ENCODE peak calls at places on chromosomes 3 and 15, in seven cellular contexts. X, D, F, Q, G, R and Z are unnamed samples.

GRCh38 chr15:97728791-97729190 is 231.7 kb upstream of the ARRDC4 start:
- DNase-seq in X (no peak), Q (no peak), F (no peak), G (no peak), D (no peak), R (no peak), Z (no peak)

GRCh38 chr3:172249039-172249438 is 199.2 kb downstream of the GHSR start:
- DNase-seq in R (no peak), G (no peak), D (peak; percentile 67), X (peak; percentile 56), F (no peak), Q (no peak), Z (no peak)

GRCh38 chr3:75089831-75090230 is 475.4 kb upstream of the CNTN3 start:
- DNase-seq in Q (no peak), D (no peak), F (no peak), G (no peak), X (no peak), R (no peak), Z (no peak)

GRCh38 chr3:134839990-134840389 is 44.9 kb downstream of the EPHB1 start:
- DNase-seq in R (no peak), D (no peak), F (no peak), Q (no peak), X (no peak), G (no peak), Z (no peak)

GRCh38 chr3:25493786-25494185 is 65.7 kb downstream of the RARB start:
- DNase-seq in X (peak; percentile 98), F (peak; percentile 32), R (no peak), D (peak; percentile 89), G (no peak), Q (no peak), Z (no peak)

GRCh38 chr15:91338763-91339162 is 238.7 kb downstream of the SV2B start:
- DNase-seq in D (peak; percentile 21), Q (no peak), G (peak; percentile 54), X (peak; percentile 5), F (no peak), R (no peak), Z (no peak)

GRCh38 chr3:146067048-146067447 is 93.9 kb downstream of the PLOD2 start:
- DNase-seq in X (peak; percentile 27), D (peak; percentile 89), F (no peak), R (no peak), Q (no peak), G (no peak), Z (no peak)

GRCh38 chr3:134605506-134605905 is 45.3 kb downstream of the KY start:
- DNase-seq in D (no peak), R (no peak), F (no peak), Q (no peak), X (no peak), G (no peak), Z (no peak)

GRCh38 chr3:64278631-64279030 is 53.4 kb upstream of the PRICKLE2 start:
- DNase-seq in R (no peak), D (peak; percentile 22), G (no peak), X (no peak), Q (no peak), F (no peak), Z (no peak)

GRCh38 chr15:41988896-41989572 is 16.7 kb upstream of the EHD4 start:
- DNase-seq in R (no peak), F (no peak), D (no peak), Q (peak; percentile 67), G (no peak), X (no peak), Z (no peak)

GRCh38 chr3:124927454-124928079 is 7.0 kb downstream of the MUC13 start:
- DNase-seq in Q (no peak), G (no peak), F (no peak), X (no peak), R (no peak), D (no peak), Z (no peak)

GRCh38 chr15:40246496-40247275 is 7.8 kb downstream of the PAK6 start:
- DNase-seq in Q (peak; percentile 66), G (no peak), D (no peak), F (no peak), X (no peak), R (no peak), Z (peak; percentile 56)